ENCODE peak calls at places on chromosomes 11 and 22, in nine cellular contexts. One of them, this sample, is unnamed.

GRCh38 chr11:40160418-40160817 is 1299.0 kb downstream of the LRRC4C start:
- DNase-seq in neuronal stem cell: no peak
- DNase-seq in CD8-positive, alpha-beta T cell: no peak
- DNase-seq in GM23248: no peak
- DNase-seq in aorta: no peak
- DNase-seq in OCI-LY7: no peak
- DNase-seq in brain microvascular endothelial cell: no peak
- DNase-seq in A549: no peak
- DNase-seq in left lung: no peak
- DNase-seq in this sample: no peak

GRCh38 chr22:49789289-49790141 is 38.2 kb downstream of the BRD1 start:
- DNase-seq in neuronal stem cell: no peak
- DNase-seq in CD8-positive, alpha-beta T cell: peak
- DNase-seq in GM23248: peak
- DNase-seq in aorta: peak
- DNase-seq in OCI-LY7: no peak
- DNase-seq in brain microvascular endothelial cell: no peak
- DNase-seq in A549: no peak
- DNase-seq in left lung: no peak
- DNase-seq in this sample: no peak

GRCh38 chr22:20183823-20184222 is 33.0 kb upstream of the CCDC188 start:
- DNase-seq in neuronal stem cell: no peak
- DNase-seq in CD8-positive, alpha-beta T cell: no peak
- DNase-seq in GM23248: no peak
- DNase-seq in aorta: no peak
- DNase-seq in OCI-LY7: no peak
- DNase-seq in brain microvascular endothelial cell: no peak
- DNase-seq in A549: no peak
- DNase-seq in left lung: no peak
- DNase-seq in this sample: no peak

GRCh38 chr22:41919357-41920224 is 4.7 kb upstream of the SHISA8 start:
- DNase-seq in neuronal stem cell: no peak
- DNase-seq in CD8-positive, alpha-beta T cell: peak
- DNase-seq in GM23248: peak
- DNase-seq in aorta: peak
- DNase-seq in OCI-LY7: peak
- DNase-seq in brain microvascular endothelial cell: peak
- DNase-seq in A549: no peak
- DNase-seq in left lung: peak
- DNase-seq in this sample: peak

GRCh38 chr11:1827095-1827797 is 7.5 kb upstream of the SYT8 start:
- DNase-seq in neuronal stem cell: no peak
- DNase-seq in CD8-positive, alpha-beta T cell: no peak
- DNase-seq in GM23248: peak
- DNase-seq in aorta: peak
- DNase-seq in OCI-LY7: no peak
- DNase-seq in brain microvascular endothelial cell: peak
- DNase-seq in A549: peak
- DNase-seq in left lung: peak
- DNase-seq in this sample: peak

GRCh38 chr11:61959678-61960077 is 7.8 kb downstream of the FTH1 start:
- DNase-seq in neuronal stem cell: no peak
- DNase-seq in CD8-positive, alpha-beta T cell: no peak
- DNase-seq in GM23248: no peak
- DNase-seq in aorta: peak
- DNase-seq in OCI-LY7: no peak
- DNase-seq in brain microvascular endothelial cell: no peak
- DNase-seq in A549: no peak
- DNase-seq in left lung: peak
- DNase-seq in this sample: no peak

GRCh38 chr11:115656684-115657083 is 152.5 kb upstream of the CADM1 start:
- DNase-seq in neuronal stem cell: no peak
- DNase-seq in CD8-positive, alpha-beta T cell: no peak
- DNase-seq in GM23248: no peak
- DNase-seq in aorta: no peak
- DNase-seq in OCI-LY7: no peak
- DNase-seq in brain microvascular endothelial cell: no peak
- DNase-seq in A549: peak
- DNase-seq in left lung: no peak
- DNase-seq in this sample: no peak

GRCh38 chr11:93216511-93217121 is 18.8 kb upstream of the SLC36A4 start:
- DNase-seq in neuronal stem cell: no peak
- DNase-seq in CD8-positive, alpha-beta T cell: no peak
- DNase-seq in GM23248: no peak
- DNase-seq in aorta: no peak
- DNase-seq in OCI-LY7: peak
- DNase-seq in brain microvascular endothelial cell: no peak
- DNase-seq in A549: no peak
- DNase-seq in left lung: no peak
- DNase-seq in this sample: no peak

GRCh38 chr11:33706546-33706945 is 5.9 kb upstream of the C11orf91 start:
- DNase-seq in neuronal stem cell: no peak
- DNase-seq in CD8-positive, alpha-beta T cell: no peak
- DNase-seq in GM23248: no peak
- DNase-seq in aorta: no peak
- DNase-seq in OCI-LY7: no peak
- DNase-seq in brain microvascular endothelial cell: no peak
- DNase-seq in A549: no peak
- DNase-seq in left lung: no peak
- DNase-seq in this sample: no peak

GRCh38 chr11:33703771-33704170 is 3.1 kb upstream of the C11orf91 start:
- DNase-seq in neuronal stem cell: no peak
- DNase-seq in CD8-positive, alpha-beta T cell: no peak
- DNase-seq in GM23248: peak
- DNase-seq in aorta: no peak
- DNase-seq in OCI-LY7: no peak
- DNase-seq in brain microvascular endothelial cell: no peak
- DNase-seq in A549: peak
- DNase-seq in left lung: peak
- DNase-seq in this sample: no peak

GRCh38 chr11:33703234-33703633 is 2.6 kb upstream of the C11orf91 start:
- DNase-seq in neuronal stem cell: no peak
- DNase-seq in CD8-positive, alpha-beta T cell: no peak
- DNase-seq in GM23248: no peak
- DNase-seq in aorta: no peak
- DNase-seq in OCI-LY7: no peak
- DNase-seq in brain microvascular endothelial cell: no peak
- DNase-seq in A549: peak
- DNase-seq in left lung: no peak
- DNase-seq in this sample: no peak

GRCh38 chr11:33706961-33707360 is 6.3 kb upstream of the C11orf91 start:
- DNase-seq in neuronal stem cell: no peak
- DNase-seq in CD8-positive, alpha-beta T cell: no peak
- DNase-seq in GM23248: no peak
- DNase-seq in aorta: no peak
- DNase-seq in OCI-LY7: no peak
- DNase-seq in brain microvascular endothelial cell: no peak
- DNase-seq in A549: no peak
- DNase-seq in left lung: no peak
- DNase-seq in this sample: no peak

DNA sequence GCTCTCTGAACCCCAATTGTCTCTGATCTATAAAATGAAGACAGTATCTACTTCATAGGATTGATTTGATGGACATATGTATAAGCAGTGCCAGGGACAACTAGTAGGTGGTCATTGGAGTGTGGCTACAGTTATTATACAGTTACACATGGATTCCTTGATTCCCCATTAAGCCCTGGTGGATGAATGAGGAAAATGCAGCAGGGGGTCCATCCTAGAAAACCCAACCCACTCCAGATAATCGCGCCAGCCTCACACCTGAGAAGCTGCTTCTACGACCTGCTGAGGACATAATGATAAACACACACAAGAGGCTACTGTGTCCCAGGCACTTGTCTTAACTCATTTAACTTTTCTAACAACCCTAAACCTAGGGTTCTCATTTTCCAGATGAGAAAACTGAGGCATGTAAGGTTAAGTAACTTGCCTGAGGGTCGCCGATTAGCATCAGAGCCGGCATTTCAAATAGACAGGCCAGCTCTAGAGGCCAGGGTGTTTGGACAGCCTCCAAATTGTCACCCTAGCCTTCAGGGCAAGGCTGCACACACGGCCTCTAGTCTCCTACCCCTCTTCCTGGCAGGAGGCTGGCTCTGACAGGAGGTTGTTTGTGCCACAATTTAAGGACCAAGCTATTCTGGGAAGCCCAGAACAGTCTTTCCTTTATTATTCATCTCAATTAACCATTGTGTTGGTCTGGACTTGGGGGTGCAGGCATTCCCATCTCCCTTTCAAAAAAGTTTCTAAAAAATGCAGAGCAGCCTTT is 3.8 kb upstream of the C11orf91 start:
- DNase-seq in neuronal stem cell: no peak
- DNase-seq in CD8-positive, alpha-beta T cell: no peak
- DNase-seq in GM23248: peak
- DNase-seq in aorta: no peak
- DNase-seq in OCI-LY7: no peak
- DNase-seq in brain microvascular endothelial cell: no peak
- DNase-seq in A549: no peak
- DNase-seq in left lung: no peak
- DNase-seq in this sample: no peak
- H3K27ac ChIP-seq in neuronal stem cell: no peak
- H3K27ac ChIP-seq in CD8-positive, alpha-beta T cell: no peak
- H3K27ac ChIP-seq in GM23248: peak
- H3K27ac ChIP-seq in aorta: no peak
- H3K27ac ChIP-seq in OCI-LY7: no peak
- H3K27ac ChIP-seq in brain microvascular endothelial cell: peak
- H3K27ac ChIP-seq in A549: peak
- H3K27ac ChIP-seq in left lung: peak
- H3K27ac ChIP-seq in this sample: peak

GRCh38 chr11:3877252-3878035 is 22.0 kb downstream of the STIM1 start:
- DNase-seq in neuronal stem cell: no peak
- DNase-seq in CD8-positive, alpha-beta T cell: no peak
- DNase-seq in GM23248: no peak
- DNase-seq in aorta: no peak
- DNase-seq in OCI-LY7: no peak
- DNase-seq in brain microvascular endothelial cell: no peak
- DNase-seq in A549: no peak
- DNase-seq in left lung: no peak
- DNase-seq in this sample: no peak

GRCh38 chr11:3878036-3878584 is 22.6 kb downstream of the STIM1 start:
- DNase-seq in neuronal stem cell: no peak
- DNase-seq in CD8-positive, alpha-beta T cell: no peak
- DNase-seq in GM23248: no peak
- DNase-seq in aorta: no peak
- DNase-seq in OCI-LY7: no peak
- DNase-seq in brain microvascular endothelial cell: no peak
- DNase-seq in A549: no peak
- DNase-seq in left lung: no peak
- DNase-seq in this sample: no peak

GRCh38 chr11:3880724-3881123 is 25.3 kb downstream of the STIM1 start:
- DNase-seq in neuronal stem cell: no peak
- DNase-seq in CD8-positive, alpha-beta T cell: no peak
- DNase-seq in GM23248: peak
- DNase-seq in aorta: no peak
- DNase-seq in OCI-LY7: peak
- DNase-seq in brain microvascular endothelial cell: peak
- DNase-seq in A549: peak
- DNase-seq in left lung: no peak
- DNase-seq in this sample: no peak

GRCh38 chr11:3879216-3879966 is 23.9 kb downstream of the STIM1 start:
- DNase-seq in neuronal stem cell: no peak
- DNase-seq in CD8-positive, alpha-beta T cell: no peak
- DNase-seq in GM23248: no peak
- DNase-seq in aorta: no peak
- DNase-seq in OCI-LY7: no peak
- DNase-seq in brain microvascular endothelial cell: no peak
- DNase-seq in A549: no peak
- DNase-seq in left lung: no peak
- DNase-seq in this sample: no peak

DNA sequence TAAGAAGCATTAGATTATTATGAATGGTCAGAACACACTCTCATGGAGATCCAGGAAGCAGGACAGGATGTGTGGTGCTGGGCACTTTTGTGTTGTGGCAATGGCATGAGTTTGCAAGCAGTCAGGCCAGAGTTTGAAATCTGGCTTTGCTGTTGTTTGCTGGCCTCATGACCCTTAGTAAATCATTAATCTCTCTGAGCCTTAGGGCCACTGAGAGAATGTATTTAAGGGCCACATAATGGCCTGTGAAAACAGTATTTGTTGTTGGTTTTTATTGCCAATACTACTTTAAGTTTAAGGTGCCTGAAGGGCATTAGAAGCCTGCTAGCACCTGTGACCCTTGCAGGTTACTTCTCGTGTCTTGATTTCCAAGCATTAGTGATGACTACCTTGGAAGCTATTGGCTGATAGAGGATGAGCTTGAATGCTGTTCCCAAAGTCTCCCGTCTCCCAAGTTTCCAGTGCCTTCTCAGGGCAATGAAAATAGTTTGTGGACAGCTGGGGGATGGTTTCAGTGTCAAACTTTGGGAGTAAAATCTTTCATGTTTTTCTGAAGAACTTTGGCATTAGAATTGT is 24.6 kb downstream of the STIM1 start:
- DNase-seq in neuronal stem cell: no peak
- DNase-seq in CD8-positive, alpha-beta T cell: no peak
- DNase-seq in GM23248: no peak
- DNase-seq in aorta: no peak
- DNase-seq in OCI-LY7: no peak
- DNase-seq in brain microvascular endothelial cell: no peak
- DNase-seq in A549: peak
- DNase-seq in left lung: no peak
- DNase-seq in this sample: no peak
- H3K4me3 ChIP-seq in neuronal stem cell: no peak
- H3K4me3 ChIP-seq in CD8-positive, alpha-beta T cell: no peak
- H3K4me3 ChIP-seq in GM23248: no peak
- H3K4me3 ChIP-seq in aorta: no peak
- H3K4me3 ChIP-seq in OCI-LY7: peak
- H3K4me3 ChIP-seq in brain microvascular endothelial cell: no peak
- H3K4me3 ChIP-seq in A549: peak
- H3K4me3 ChIP-seq in left lung: no peak
- H3K4me3 ChIP-seq in this sample: no peak

DNA sequence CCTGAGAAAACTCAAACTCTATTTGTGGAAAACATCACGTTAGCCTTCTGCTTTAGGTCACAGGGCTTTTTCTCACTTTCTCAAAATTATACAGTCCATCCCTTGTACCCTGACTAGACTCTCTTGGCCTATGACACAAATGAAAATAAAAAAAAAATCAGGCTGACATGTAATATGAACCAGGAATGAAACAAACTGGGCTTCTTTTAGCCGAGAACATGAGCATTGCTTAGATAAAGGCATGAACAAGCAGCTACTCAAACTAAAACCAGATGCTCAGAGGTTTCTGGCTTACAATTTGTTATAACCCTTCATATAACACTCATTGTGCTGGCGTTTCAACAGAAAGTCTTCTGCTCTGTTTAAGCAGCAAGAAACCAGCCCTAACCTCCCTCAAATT is 265.5 kb upstream of the NARS2 start:
- DNase-seq in neuronal stem cell: no peak
- DNase-seq in CD8-positive, alpha-beta T cell: no peak
- DNase-seq in GM23248: peak
- DNase-seq in aorta: no peak
- DNase-seq in OCI-LY7: no peak
- DNase-seq in brain microvascular endothelial cell: no peak
- DNase-seq in A549: no peak
- DNase-seq in left lung: no peak
- DNase-seq in this sample: no peak
- H3K27ac ChIP-seq in neuronal stem cell: no peak
- H3K27ac ChIP-seq in CD8-positive, alpha-beta T cell: no peak
- H3K27ac ChIP-seq in GM23248: peak
- H3K27ac ChIP-seq in aorta: no peak
- H3K27ac ChIP-seq in OCI-LY7: no peak
- H3K27ac ChIP-seq in brain microvascular endothelial cell: no peak
- H3K27ac ChIP-seq in A549: no peak
- H3K27ac ChIP-seq in left lung: peak
- H3K27ac ChIP-seq in this sample: peak

GRCh38 chr11:123523539-123523938 is 93.5 kb downstream of the GRAMD1B start:
- DNase-seq in neuronal stem cell: no peak
- DNase-seq in CD8-positive, alpha-beta T cell: no peak
- DNase-seq in GM23248: no peak
- DNase-seq in aorta: no peak
- DNase-seq in OCI-LY7: no peak
- DNase-seq in brain microvascular endothelial cell: no peak
- DNase-seq in A549: no peak
- DNase-seq in left lung: no peak
- DNase-seq in this sample: no peak

GRCh38 chr11:123526027-123526805 is 96.1 kb downstream of the GRAMD1B start:
- DNase-seq in neuronal stem cell: no peak
- DNase-seq in CD8-positive, alpha-beta T cell: no peak
- DNase-seq in GM23248: peak
- DNase-seq in aorta: no peak
- DNase-seq in OCI-LY7: no peak
- DNase-seq in brain microvascular endothelial cell: no peak
- DNase-seq in A549: no peak
- DNase-seq in left lung: no peak
- DNase-seq in this sample: no peak

GRCh38 chr11:123526918-123527317 is 96.8 kb downstream of the GRAMD1B start:
- DNase-seq in neuronal stem cell: no peak
- DNase-seq in CD8-positive, alpha-beta T cell: no peak
- DNase-seq in GM23248: no peak
- DNase-seq in aorta: no peak
- DNase-seq in OCI-LY7: no peak
- DNase-seq in brain microvascular endothelial cell: no peak
- DNase-seq in A549: no peak
- DNase-seq in left lung: no peak
- DNase-seq in this sample: no peak

GRCh38 chr11:123525511-123525918 is 95.4 kb downstream of the GRAMD1B start:
- DNase-seq in neuronal stem cell: no peak
- DNase-seq in CD8-positive, alpha-beta T cell: no peak
- DNase-seq in GM23248: peak
- DNase-seq in aorta: no peak
- DNase-seq in OCI-LY7: no peak
- DNase-seq in brain microvascular endothelial cell: no peak
- DNase-seq in A549: no peak
- DNase-seq in left lung: no peak
- DNase-seq in this sample: no peak

DNA sequence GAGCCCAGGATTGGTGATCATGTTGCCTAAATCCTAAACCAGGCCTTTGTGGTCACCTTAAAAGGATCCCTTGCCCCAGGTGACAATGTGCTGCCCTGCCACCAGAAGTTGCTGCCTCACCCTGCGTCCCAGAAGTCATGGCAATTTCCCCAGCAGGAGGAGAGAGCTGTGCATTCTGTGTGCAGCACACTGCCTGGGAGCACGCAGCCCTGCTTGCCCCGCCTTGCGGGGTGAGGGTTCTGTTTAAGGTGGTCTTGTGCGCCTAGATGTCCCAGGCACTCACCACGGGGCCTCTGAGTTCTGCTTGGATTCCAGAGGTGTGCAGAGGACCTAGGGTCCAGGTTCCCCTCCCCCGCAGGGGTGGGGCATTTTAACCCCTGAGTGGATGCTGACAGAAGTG is 95.0 kb downstream of the GRAMD1B start:
- DNase-seq in neuronal stem cell: no peak
- DNase-seq in CD8-positive, alpha-beta T cell: no peak
- DNase-seq in GM23248: peak
- DNase-seq in aorta: no peak
- DNase-seq in OCI-LY7: no peak
- DNase-seq in brain microvascular endothelial cell: no peak
- DNase-seq in A549: no peak
- DNase-seq in left lung: no peak
- DNase-seq in this sample: no peak
- H3K4me3 ChIP-seq in neuronal stem cell: no peak
- H3K4me3 ChIP-seq in CD8-positive, alpha-beta T cell: no peak
- H3K4me3 ChIP-seq in GM23248: peak
- H3K4me3 ChIP-seq in aorta: no peak
- H3K4me3 ChIP-seq in OCI-LY7: no peak
- H3K4me3 ChIP-seq in brain microvascular endothelial cell: no peak
- H3K4me3 ChIP-seq in A549: no peak
- H3K4me3 ChIP-seq in left lung: no peak
- H3K4me3 ChIP-seq in this sample: peak

This sample was measured in breast epithelium.